ENCODE peak calls at places on chromosomes 3 and 15, in nine cellular contexts. S is GM13976; D is T-helper 17 cell; Y is hepatic stellate cell; C is AG04449; G is stimulated activated CD4-positive, alpha-beta T cell treated with anti-CD3 and anti-CD28 coated beads, TNF-alpha, amount 100 ng/mL, for 24 hours; B is ovary; K is cardiac muscle cell; Z is LNCaP clone FGC. E is an unnamed sample.

GRCh38 chr3:172461530-172462138 is 13.4 kb upstream of the GHSR start:
- DNase-seq in G (no peak), K (peak), B (no peak), C (no peak), S (peak), Y (peak), Z (peak), D (no peak), E (no peak)

GRCh38 chr3:14821151-14821550 is 2.4 kb downstream of the FGD5 start:
- DNase-seq in K (no peak), Z (no peak), G (no peak), D (no peak), Y (no peak), C (no peak), B (no peak), S (no peak), E (no peak)

GRCh38 chr3:178504128-178504527 is 32.1 kb upstream of the KCNMB2 start:
- DNase-seq in B (no peak), K (no peak), G (no peak), Y (no peak), Z (no peak), S (no peak), C (no peak), D (no peak), E (no peak)

GRCh38 chr3:46950177-46950576 is 26.4 kb downstream of the CCDC12 start:
- DNase-seq in Z (no peak), S (no peak), G (no peak), C (no peak), D (no peak), B (no peak), K (no peak), Y (no peak), E (no peak)

GRCh38 chr3:65974505-65974904 is 64.2 kb downstream of the MAGI1 start:
- DNase-seq in D (no peak), K (no peak), S (no peak), C (no peak), B (no peak), Y (no peak), G (no peak), Z (no peak), E (no peak)

GRCh38 chr3:59620334-59620733 is 570.5 kb upstream of the CFAP20DC start:
- DNase-seq in Y (no peak), K (no peak), G (no peak), C (no peak), D (no peak), Z (no peak), B (no peak), S (no peak), E (no peak)

GRCh38 chr3:115626711-115627110 is 3.4 kb downstream of the GAP43 start:
- DNase-seq in Y (no peak), G (no peak), C (no peak), S (no peak), B (no peak), K (no peak), Z (no peak), D (no peak), E (no peak)

GRCh38 chr3:42557849-42558248 is 23.9 kb downstream of the SEC22C start:
- DNase-seq in S (no peak), D (no peak), K (no peak), C (no peak), G (no peak), Z (no peak), B (no peak), Y (no peak), E (no peak)

GRCh38 chr3:10428393-10429091 is 76.8 kb downstream of the ATP2B2 start:
- DNase-seq in Y (no peak), D (no peak), S (no peak), K (no peak), G (no peak), Z (peak), C (no peak), B (no peak), E (no peak)

GRCh38 chr3:126466886-126467610 is 8.6 kb downstream of the ZXDC start:
- DNase-seq in C (no peak), G (no peak), Y (no peak), K (no peak), D (no peak), Z (no peak), B (no peak), S (no peak), E (no peak)

GRCh38 chr3:1448443-1448842 is 355.6 kb downstream of the CNTN6 start:
- DNase-seq in C (no peak), G (no peak), B (no peak), Z (no peak), D (no peak), K (no peak), S (no peak), Y (no peak), E (no peak)

GRCh38 chr3:183285828-183286457 is 32.9 kb downstream of the B3GNT5 start:
- DNase-seq in S (peak), B (peak), K (no peak), Z (peak), C (peak), G (peak), Y (peak), D (peak), E (peak)

GRCh38 chr3:48426401-48426909 is 3.4 kb downstream of the PLXNB1 start:
- DNase-seq in B (no peak), S (no peak), G (no peak), D (no peak), C (no peak), Z (no peak), K (no peak), Y (no peak), E (no peak)

GRCh38 chr15:27864076-27864475 is 235.0 kb downstream of the OCA2 start:
- DNase-seq in Y (no peak), G (no peak), K (no peak), S (no peak), B (no peak), C (no peak), D (no peak), Z (no peak), E (no peak)

GRCh38 chr3:43285644-43286043 is 696 bp upstream of the SNRK start:
- DNase-seq in Y (no peak), G (no peak), D (no peak), B (peak), S (no peak), K (no peak), Z (no peak), C (no peak), E (peak)

GRCh38 chr15:44566176-44566575 is 29.2 kb downstream of the EIF3J start:
- DNase-seq in S (no peak), C (no peak), B (no peak), G (no peak), D (no peak), Z (no peak), K (no peak), Y (no peak), E (no peak)

GRCh38 chr15:85381850-85382751 is 1.7 kb downstream of the AKAP13 start:
- DNase-seq in Z (no peak), G (no peak), C (no peak), D (no peak), B (no peak), K (peak), S (no peak), Y (no peak), E (no peak)

GRCh38 chr15:81418891-81419290 is 44.9 kb upstream of the TMC3 start:
- DNase-seq in B (no peak), S (no peak), K (peak), Z (no peak), D (no peak), C (no peak), Y (no peak), G (no peak), E (no peak)

GRCh38 chr15:38521316-38521715 is 43.3 kb downstream of the RASGRP1 start:
- DNase-seq in D (no peak), B (no peak), C (no peak), S (no peak), Z (no peak), Y (no peak), K (no peak), G (no peak), E (no peak)

GRCh38 chr3:53696401-53697172 is 149.6 kb downstream of the CHDH start:
- DNase-seq in B (no peak), G (no peak), Y (no peak), S (no peak), D (no peak), Z (no peak), K (no peak), C (no peak), E (no peak)

GRCh38 chr3:129359102-129359461 is 69.4 kb downstream of the EFCAB12 start:
- DNase-seq in D (no peak), Y (peak), G (no peak), C (no peak), B (no peak), K (peak), Z (no peak), S (no peak), E (no peak)

GRCh38 chr15:76866716-76867321 is 38.3 kb downstream of the SCAPER start:
- DNase-seq in Z (peak), Y (peak), S (peak), K (no peak), G (no peak), B (no peak), D (no peak), C (peak), E (no peak)

GRCh38 chr3:10474847-10475246 is 30.5 kb downstream of the ATP2B2 start:
- DNase-seq in S (peak), K (no peak), C (no peak), B (no peak), Z (no peak), D (no peak), G (no peak), Y (no peak), E (no peak)

GRCh38 chr3:60650171-60650570 is 601.1 kb downstream of the FHIT start:
- DNase-seq in G (no peak), C (no peak), Y (no peak), S (no peak), B (no peak), K (no peak), D (no peak), Z (no peak), E (no peak)